ENCODE peak calls at places on chromosomes 12 and 14, in five cellular contexts. F is NCI-H1092; Z is activated naive CD4-positive, alpha-beta T cell treated with anti-CD3 and anti-CD28 coated beads, Interleukin-2, amount 50 U/mL, for 16 hours; U is MM.1S; A is cardiac fibroblast. J is an unnamed sample.

GRCh38 chr14:73696466-73697390 is 17.5 kb downstream of the PNMA1 start:
- DNase-seq in U (no peak), F (no peak), A (peak), Z (no peak), J (no peak)

GRCh38 chr12:12671850-12672660 is 23.9 kb downstream of the GPR19 start:
- DNase-seq in Z (no peak), F (no peak), A (no peak), U (no peak), J (no peak)

GRCh38 chr12:93573552-93574223 is 1.2 kb downstream of the SOCS2 start:
- DNase-seq in U (no peak), A (peak), F (no peak), Z (peak), J (peak)

GRCh38 chr14:25400607-25401206 is 350.8 kb upstream of the STXBP6 start:
- DNase-seq in U (peak), Z (no peak), F (peak), A (peak), J (peak)

GRCh38 chr12:27424631-27425230 is 21.8 kb upstream of the SMCO2 start:
- DNase-seq in U (peak), Z (no peak), A (peak), F (no peak), J (peak)

GRCh38 chr12:67940780-67941243 is 48.4 kb upstream of the IFNG-AS1 start:
- DNase-seq in A (peak), F (no peak), Z (no peak), U (no peak), J (no peak)

GRCh38 chr12:111444314-111444705 is 38.6 kb downstream of the SH2B3 start:
- DNase-seq in Z (no peak), A (no peak), F (no peak), U (peak), J (no peak)

GRCh38 chr12:57898308-57898970 is 42.9 kb upstream of the ATP23 start:
- DNase-seq in A (peak), F (no peak), Z (no peak), U (peak), J (peak)

GRCh38 chr14:49954171-49954631 is 61.3 kb downstream of the ARF6 start:
- DNase-seq in F (no peak), A (peak), Z (no peak), U (no peak), J (no peak)

GRCh38 chr12:88448337-88448944 is 131.8 kb downstream of the KITLG start:
- DNase-seq in U (no peak), Z (no peak), F (peak), A (no peak), J (no peak)

GRCh38 chr12:43914391-43914790 is 78.5 kb downstream of the TMEM117 start:
- DNase-seq in A (no peak), U (no peak), Z (no peak), F (no peak), J (no peak)

GRCh38 chr14:24398943-24399801 is at the start of gene NYNRIN:
- DNase-seq in Z (peak), A (no peak), F (no peak), U (no peak), J (peak)

GRCh38 chr12:100795193-100796179 is 910 bp downstream of the ANO4 start:
- DNase-seq in Z (no peak), A (no peak), F (no peak), U (peak), J (no peak)

J was measured in dermis blood vessel endothelial cell.